ENCODE peak calls at places on chromosomes 5 and 9, in five cellular contexts. One of them, this sample, is unnamed.

GRCh38 chr5:174606646-174607045 is 117.7 kb upstream of the MSX2 start:
- DNase-seq in K562: no peak
- DNase-seq in HepG2: no peak
- DNase-seq in GM12878: no peak
- DNase-seq in SK-N-SH: no peak
- DNase-seq in this sample: no peak

GRCh38 chr5:132854301-132854700 is 12.0 kb downstream of the GDF9 start:
- DNase-seq in K562: no peak
- DNase-seq in HepG2: no peak
- DNase-seq in GM12878: no peak
- DNase-seq in SK-N-SH: peak
- DNase-seq in this sample: no peak

GRCh38 chr9:124894741-124895170 is 32.8 kb downstream of the ARPC5L start:
- DNase-seq in K562: peak
- DNase-seq in HepG2: peak
- DNase-seq in GM12878: no peak
- DNase-seq in SK-N-SH: no peak
- DNase-seq in this sample: peak

GRCh38 chr5:177402271-177403043 is 2.0 kb upstream of the PFN3 start:
- DNase-seq in K562: no peak
- DNase-seq in HepG2: no peak
- DNase-seq in GM12878: no peak
- DNase-seq in SK-N-SH: peak
- DNase-seq in this sample: peak

GRCh38 chr9:104923740-104924139 is 4.2 kb downstream of the ABCA1 start:
- DNase-seq in K562: no peak
- DNase-seq in HepG2: no peak
- DNase-seq in GM12878: no peak
- DNase-seq in SK-N-SH: no peak
- DNase-seq in this sample: no peak

GRCh38 chr9:121947683-121948300 is 145.3 kb downstream of the TTLL11 start:
- DNase-seq in K562: no peak
- DNase-seq in HepG2: no peak
- DNase-seq in GM12878: no peak
- DNase-seq in SK-N-SH: no peak
- DNase-seq in this sample: no peak

GRCh38 chr5:171226096-171226495 is 83.0 kb upstream of the TLX3 start:
- DNase-seq in K562: no peak
- DNase-seq in HepG2: no peak
- DNase-seq in GM12878: no peak
- DNase-seq in SK-N-SH: peak
- DNase-seq in this sample: no peak

GRCh38 chr9:133117271-133118178 is 3.5 kb downstream of the RALGDS start:
- DNase-seq in K562: no peak
- DNase-seq in HepG2: no peak
- DNase-seq in GM12878: no peak
- DNase-seq in SK-N-SH: peak
- DNase-seq in this sample: no peak

GRCh38 chr9:133619791-133620190 is 10.6 kb upstream of the FAM163B start:
- DNase-seq in K562: no peak
- DNase-seq in HepG2: no peak
- DNase-seq in GM12878: no peak
- DNase-seq in SK-N-SH: no peak
- DNase-seq in this sample: no peak

GRCh38 chr5:651296-652022 is 39.3 kb downstream of the CEP72 start:
- DNase-seq in K562: no peak
- DNase-seq in HepG2: no peak
- DNase-seq in GM12878: no peak
- DNase-seq in SK-N-SH: peak
- DNase-seq in this sample: no peak

GRCh38 chr5:59099270-59099994 is 516.6 kb downstream of the RAB3C start:
- DNase-seq in K562: no peak
- DNase-seq in HepG2: peak
- DNase-seq in GM12878: no peak
- DNase-seq in SK-N-SH: no peak
- DNase-seq in this sample: no peak

GRCh38 chr9:78668148-78668825 is 371.4 kb downstream of the PSAT1 start:
- DNase-seq in K562: no peak
- DNase-seq in HepG2: no peak
- DNase-seq in GM12878: no peak
- DNase-seq in SK-N-SH: no peak
- DNase-seq in this sample: peak
- TF ChIP-seq JUND in K562: no peak
- TF ChIP-seq JUND in HepG2: no peak
- TF ChIP-seq JUND in GM12878: no peak
- TF ChIP-seq JUND in SK-N-SH: peak
- TF ChIP-seq JUND in this sample: peak

GRCh38 chr9:33159760-33160127 is 7.4 kb downstream of the B4GALT1 start:
- DNase-seq in K562: no peak
- DNase-seq in HepG2: no peak
- DNase-seq in GM12878: no peak
- DNase-seq in SK-N-SH: peak
- DNase-seq in this sample: no peak

GRCh38 chr9:33161589-33162132 is 5.5 kb downstream of the B4GALT1 start:
- DNase-seq in K562: no peak
- DNase-seq in HepG2: no peak
- DNase-seq in GM12878: no peak
- DNase-seq in SK-N-SH: no peak
- DNase-seq in this sample: peak

GRCh38 chr9:33159058-33159759 is 7.9 kb downstream of the B4GALT1 start:
- DNase-seq in K562: peak
- DNase-seq in HepG2: no peak
- DNase-seq in GM12878: no peak
- DNase-seq in SK-N-SH: no peak
- DNase-seq in this sample: no peak

GRCh38 chr9:33162721-33163311 is 4.3 kb downstream of the B4GALT1 start:
- DNase-seq in K562: no peak
- DNase-seq in HepG2: peak
- DNase-seq in GM12878: no peak
- DNase-seq in SK-N-SH: no peak
- DNase-seq in this sample: no peak

GRCh38 chr9:33161011-33161588 is 6.0 kb downstream of the B4GALT1 start:
- DNase-seq in K562: peak
- DNase-seq in HepG2: no peak
- DNase-seq in GM12878: no peak
- DNase-seq in SK-N-SH: peak
- DNase-seq in this sample: peak
- H3K4me3 ChIP-seq in K562: no peak
- H3K4me3 ChIP-seq in HepG2: no peak
- H3K4me3 ChIP-seq in GM12878: peak
- H3K4me3 ChIP-seq in SK-N-SH: no peak
- H3K4me3 ChIP-seq in this sample: peak

GRCh38 chr5:121763674-121764073 is 88.0 kb upstream of the FTMT start:
- DNase-seq in K562: no peak
- DNase-seq in HepG2: no peak
- DNase-seq in GM12878: no peak
- DNase-seq in SK-N-SH: no peak
- DNase-seq in this sample: no peak

GRCh38 chr5:121757753-121758152 is 93.9 kb upstream of the FTMT start:
- DNase-seq in K562: no peak
- DNase-seq in HepG2: no peak
- DNase-seq in GM12878: no peak
- DNase-seq in SK-N-SH: no peak
- DNase-seq in this sample: no peak

GRCh38 chr5:121758640-121759039 is 93.0 kb upstream of the FTMT start:
- DNase-seq in K562: peak
- DNase-seq in HepG2: no peak
- DNase-seq in GM12878: no peak
- DNase-seq in SK-N-SH: no peak
- DNase-seq in this sample: no peak

GRCh38 chr5:121762416-121762815 is 89.3 kb upstream of the FTMT start:
- DNase-seq in K562: no peak
- DNase-seq in HepG2: no peak
- DNase-seq in GM12878: no peak
- DNase-seq in SK-N-SH: no peak
- DNase-seq in this sample: no peak
- H2AFZ ChIP-seq in K562: no peak
- H2AFZ ChIP-seq in HepG2: no peak
- H2AFZ ChIP-seq in GM12878: no peak
- H2AFZ ChIP-seq in SK-N-SH: no peak
- H2AFZ ChIP-seq in this sample: no peak

GRCh38 chr5:78657201-78657600 is 8.6 kb upstream of the LHFPL2 start:
- DNase-seq in K562: no peak
- DNase-seq in HepG2: no peak
- DNase-seq in GM12878: no peak
- DNase-seq in SK-N-SH: no peak
- DNase-seq in this sample: no peak
- TF ChIP-seq JUND in K562: no peak
- TF ChIP-seq JUND in HepG2: no peak
- TF ChIP-seq JUND in GM12878: no peak
- TF ChIP-seq JUND in SK-N-SH: no peak
- TF ChIP-seq JUND in this sample: no peak

DNA sequence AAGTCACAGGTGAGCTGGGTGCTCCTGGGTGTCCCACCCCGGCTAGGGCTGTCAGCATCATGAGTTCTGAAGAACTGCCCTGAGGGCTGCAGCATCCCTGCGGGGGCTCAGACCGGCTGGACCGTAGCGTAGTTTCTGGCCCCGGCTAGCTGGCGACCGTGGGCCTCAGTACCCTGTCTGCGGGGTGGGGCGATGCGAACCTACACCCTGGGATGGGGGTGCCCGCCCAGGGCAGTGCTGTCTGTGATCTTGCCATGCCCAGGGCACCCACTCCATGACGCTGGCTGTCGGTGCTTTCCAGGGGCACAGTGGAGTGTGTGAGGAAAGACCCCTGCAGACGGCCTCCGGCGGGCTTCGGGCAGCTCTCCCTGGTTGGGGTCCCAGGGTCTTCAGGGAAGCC is 66.5 kb upstream of the IRX4 start:
- DNase-seq in K562: no peak
- DNase-seq in HepG2: no peak
- DNase-seq in GM12878: no peak
- DNase-seq in SK-N-SH: no peak
- DNase-seq in this sample: no peak
- H3K4me3 ChIP-seq in K562: no peak
- H3K4me3 ChIP-seq in HepG2: no peak
- H3K4me3 ChIP-seq in GM12878: no peak
- H3K4me3 ChIP-seq in SK-N-SH: no peak
- H3K4me3 ChIP-seq in this sample: no peak

GRCh38 chr9:129398101-129398795 is 220.2 kb upstream of the IER5L start:
- DNase-seq in K562: no peak
- DNase-seq in HepG2: no peak
- DNase-seq in GM12878: no peak
- DNase-seq in SK-N-SH: peak
- DNase-seq in this sample: no peak

GRCh38 chr9:129400971-129401622 is 219.8 kb downstream of the C9orf50 start:
- DNase-seq in K562: no peak
- DNase-seq in HepG2: no peak
- DNase-seq in GM12878: no peak
- DNase-seq in SK-N-SH: peak
- DNase-seq in this sample: no peak

GRCh38 chr9:129398901-129399300 is 220.8 kb upstream of the IER5L start:
- DNase-seq in K562: no peak
- DNase-seq in HepG2: no peak
- DNase-seq in GM12878: no peak
- DNase-seq in SK-N-SH: no peak
- DNase-seq in this sample: no peak

GRCh38 chr9:129400001-129400970 is 220.6 kb downstream of the C9orf50 start:
- DNase-seq in K562: no peak
- DNase-seq in HepG2: no peak
- DNase-seq in GM12878: no peak
- DNase-seq in SK-N-SH: peak
- DNase-seq in this sample: no peak

GRCh38 chr9:129399301-129399990 is 221.4 kb upstream of the IER5L start:
- DNase-seq in K562: no peak
- DNase-seq in HepG2: no peak
- DNase-seq in GM12878: no peak
- DNase-seq in SK-N-SH: peak
- DNase-seq in this sample: no peak
- H2AFZ ChIP-seq in K562: no peak
- H2AFZ ChIP-seq in HepG2: no peak
- H2AFZ ChIP-seq in GM12878: no peak
- H2AFZ ChIP-seq in SK-N-SH: no peak
- H2AFZ ChIP-seq in this sample: no peak

DNA sequence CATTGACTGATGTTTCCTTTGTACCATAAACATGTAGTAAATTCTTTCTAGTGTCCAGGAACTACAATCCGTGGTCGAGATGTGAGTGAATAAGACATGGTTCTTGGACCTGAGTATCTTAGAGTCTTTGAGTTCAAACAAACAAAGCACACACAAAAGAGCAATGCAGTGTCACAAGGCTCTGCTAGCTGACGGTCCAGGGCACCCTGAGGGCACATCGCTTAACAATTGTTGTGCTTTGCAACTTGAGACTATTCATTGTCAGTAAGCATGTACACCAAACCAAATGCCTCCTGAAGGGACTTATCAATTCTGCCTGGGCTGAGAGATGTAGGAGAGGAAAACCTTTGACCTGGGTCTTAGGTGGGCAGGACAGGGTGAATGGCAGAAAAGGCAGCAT is 84.8 kb downstream of the CAMK4 start:
- DNase-seq in K562: no peak
- DNase-seq in HepG2: no peak
- DNase-seq in GM12878: no peak
- DNase-seq in SK-N-SH: no peak
- DNase-seq in this sample: no peak
- TF ChIP-seq JUND in K562: no peak
- TF ChIP-seq JUND in HepG2: no peak
- TF ChIP-seq JUND in GM12878: no peak
- TF ChIP-seq JUND in SK-N-SH: no peak
- TF ChIP-seq JUND in this sample: no peak

GRCh38 chr9:92616199-92617129 is 53.5 kb downstream of the IPPK start:
- DNase-seq in K562: no peak
- DNase-seq in HepG2: peak
- DNase-seq in GM12878: no peak
- DNase-seq in SK-N-SH: no peak
- DNase-seq in this sample: no peak

GRCh38 chr9:92614123-92614510 is 55.8 kb downstream of the IPPK start:
- DNase-seq in K562: no peak
- DNase-seq in HepG2: no peak
- DNase-seq in GM12878: no peak
- DNase-seq in SK-N-SH: no peak
- DNase-seq in this sample: no peak

GRCh38 chr9:92615790-92616189 is 54.1 kb downstream of the IPPK start:
- DNase-seq in K562: no peak
- DNase-seq in HepG2: peak
- DNase-seq in GM12878: no peak
- DNase-seq in SK-N-SH: no peak
- DNase-seq in this sample: no peak

GRCh38 chr9:92613268-92614122 is 56.4 kb downstream of the IPPK start:
- DNase-seq in K562: no peak
- DNase-seq in HepG2: no peak
- DNase-seq in GM12878: no peak
- DNase-seq in SK-N-SH: no peak
- DNase-seq in this sample: no peak

GRCh38 chr9:92614763-92615441 is 55.0 kb downstream of the IPPK start:
- DNase-seq in K562: no peak
- DNase-seq in HepG2: no peak
- DNase-seq in GM12878: no peak
- DNase-seq in SK-N-SH: no peak
- DNase-seq in this sample: no peak
- H3K4me3 ChIP-seq in K562: no peak
- H3K4me3 ChIP-seq in HepG2: no peak
- H3K4me3 ChIP-seq in GM12878: no peak
- H3K4me3 ChIP-seq in SK-N-SH: no peak
- H3K4me3 ChIP-seq in this sample: no peak